ENCODE peak calls at places on chromosomes 5 and 9, in six cellular contexts. R is neural progenitor cell; E is HEK293T; V is effector CD4-positive, alpha-beta T cell; J is hippocampal formation; H is amniotic epithelial cell. O is an unnamed sample.
A peak's percentile ranks its signal among the peaks of the same experiment; 100 is the strongest.

GRCh38 chr5:113864437-113864836 is 350.9 kb downstream of the YTHDC2 start:
- DNase-seq in E (no peak), V (no peak), H (no peak), R (no peak), J (no peak), O (no peak)

GRCh38 chr5:95669540-95669939 is 13.3 kb downstream of the SPATA9 start:
- DNase-seq in J (peak; percentile 57), R (no peak), E (no peak), V (no peak), H (peak; percentile 97), O (no peak)

GRCh38 chr9:119004618-119004990 is 364.6 kb downstream of the BRINP1 start:
- DNase-seq in E (no peak), V (no peak), H (peak; percentile 91), R (no peak), J (no peak), O (no peak)

GRCh38 chr9:79955300-79955699 is 383.5 kb downstream of the TLE4 start:
- DNase-seq in H (no peak), J (no peak), R (no peak), E (no peak), V (no peak), O (no peak)

GRCh38 chr5:168881427-168882149 is 302.4 kb upstream of the PANK3 start:
- DNase-seq in R (peak; percentile 73), J (no peak), H (peak; percentile 10), E (peak; percentile 68), V (no peak), O (no peak)

GRCh38 chr5:133605323-133605722 is 7.0 kb downstream of the FSTL4 start:
- DNase-seq in J (no peak), H (no peak), R (no peak), V (no peak), E (no peak), O (no peak)

GRCh38 chr5:91816674-91817073 is 433.6 kb upstream of the ARRDC3 start:
- DNase-seq in H (no peak), E (no peak), R (no peak), J (no peak), V (no peak), O (no peak)

GRCh38 chr9:105127863-105128220 is 116.6 kb upstream of the SLC44A1 start:
- DNase-seq in R (no peak), H (peak; percentile 87), V (peak; percentile 53), E (no peak), J (no peak), O (peak; percentile 68)

GRCh38 chr5:178413992-178414391 is 176.2 kb downstream of the COL23A1 start:
- DNase-seq in V (no peak), H (no peak), R (no peak), J (no peak), E (no peak), O (no peak)

GRCh38 chr9:78542491-78543175 is 245.7 kb downstream of the PSAT1 start:
- DNase-seq in E (peak; percentile 7), R (peak; percentile 31), J (no peak), H (no peak), V (no peak), O (no peak)

GRCh38 chr5:57441557-57441956 is 41.1 kb downstream of the ACTBL2 start:
- DNase-seq in V (no peak), H (peak; percentile 97), R (no peak), J (no peak), E (no peak), O (no peak)

GRCh38 chr5:73515232-73515631 is 17.0 kb downstream of the BTF3 start:
- DNase-seq in R (no peak), H (no peak), V (no peak), E (no peak), J (no peak), O (no peak)

GRCh38 chr9:136551401-136552116 is 5.7 kb upstream of the NOTCH1 start:
- DNase-seq in H (peak; percentile 74), V (no peak), E (no peak), J (no peak), R (peak; percentile 70), O (no peak)

GRCh38 chr5:14504332-14504727 is 77.3 kb upstream of the OTULINL start:
- DNase-seq in V (no peak), J (no peak), E (no peak), H (no peak), R (no peak), O (no peak)

GRCh38 chr5:138981131-138981530 is 106.0 kb upstream of the LRRTM2 start:
- DNase-seq in H (peak; percentile 90), V (no peak), J (no peak), E (no peak), R (no peak), O (no peak)

GRCh38 chr5:107430077-107430625 is 240.6 kb downstream of the EFNA5 start:
- DNase-seq in V (no peak), E (no peak), R (no peak), H (peak; percentile 46), J (no peak), O (no peak)

GRCh38 chr5:33370135-33370472 is 70.7 kb upstream of the TARS1 start:
- DNase-seq in H (peak; percentile 91), R (no peak), J (no peak), V (no peak), E (no peak), O (no peak)

GRCh38 chr9:130864541-130864940 is 29.5 kb downstream of the ABL1 start:
- DNase-seq in J (no peak), E (no peak), V (no peak), H (no peak), R (no peak), O (no peak)

GRCh38 chr9:6354072-6354686 is 26.0 kb downstream of the TPD52L3 start:
- DNase-seq in V (no peak), E (peak; percentile 54), R (peak; percentile 62), H (peak; percentile 67), J (peak; percentile 44), O (peak; percentile 78)

GRCh38 chr9:131080589-131080988 is 15.7 kb upstream of the AIF1L start:
- DNase-seq in V (no peak), R (no peak), J (no peak), E (no peak), H (no peak), O (no peak)

GRCh38 chr5:95720094-95720793 is 10.9 kb upstream of the RHOBTB3 start:
- DNase-seq in H (no peak), R (no peak), J (peak; percentile 50), E (no peak), V (no peak), O (no peak)

GRCh38 chr9:36867241-36867640 is 166.8 kb downstream of the PAX5 start:
- DNase-seq in E (no peak), H (no peak), R (no peak), V (no peak), J (no peak), O (no peak)

GRCh38 chr9:131733601-131734061 is 6.2 kb downstream of the RAPGEF1 start:
- DNase-seq in V (peak; percentile 38), E (no peak), R (no peak), H (peak; percentile 99), J (no peak), O (peak; percentile 61)

GRCh38 chr5:154518438-154518867 is 40.4 kb upstream of the HAND1 start:
- DNase-seq in R (no peak), E (no peak), J (no peak), H (no peak), V (no peak), O (no peak)

O was measured in AML-193.